ENCODE peak calls at places on chromosomes 2 and 18, in ten cellular contexts. X is dorsolateral prefrontal cortex, T is A673, D is heart right ventricle, V is fibroblast of mammary gland, W is pancreas, O is neural progenitor cell, E is epithelial cell of esophagus, Z is hepatocyte, M is psoas muscle. I is an unnamed sample.

GRCh38 chr2:63257473-63257872 is 206.8 kb downstream of the OTX1 start:
- DNase-seq in V (peak), O (no peak), Z (no peak), D (no peak), E (no peak), M (no peak), W (no peak), X (no peak), T (no peak), I (no peak)

GRCh38 chr2:105393373-105394055 is 5.3 kb downstream of the FHL2 start:
- DNase-seq in O (no peak), V (peak), D (peak), Z (no peak), M (peak), T (no peak), W (no peak), X (no peak), E (no peak), I (no peak)

GRCh38 chr18:61893304-61893970 is 630 bp upstream of the RNF152 start:
- DNase-seq in T (peak), V (peak), D (peak), O (peak), W (peak), E (peak), M (peak), X (peak), Z (peak), I (no peak)

GRCh38 chr2:55519908-55520885 is 679 bp downstream of the CFAP36 start:
- DNase-seq in T (no peak), E (peak), V (peak), M (no peak), D (peak), Z (peak), O (peak), X (peak), W (no peak), I (no peak)

GRCh38 chr2:203238329-203238710 is 498 bp upstream of the CYP20A1 start:
- DNase-seq in O (no peak), T (no peak), Z (no peak), V (no peak), E (no peak), X (no peak), M (no peak), W (no peak), D (no peak), I (no peak)

GRCh38 chr2:8004250-8004681 is 677.6 kb upstream of the ID2 start:
- DNase-seq in Z (peak), X (no peak), W (no peak), O (no peak), T (peak), E (peak), V (peak), M (no peak), D (peak), I (peak)

GRCh38 chr2:164126960-164127359 is 391.2 kb upstream of the FIGN start:
- DNase-seq in E (peak), Z (peak), O (no peak), M (no peak), T (no peak), V (no peak), W (no peak), X (no peak), D (no peak), I (no peak)

GRCh38 chr2:205407984-205408383 is 274.3 kb upstream of the NRP2 start:
- DNase-seq in E (no peak), D (no peak), V (peak), W (no peak), Z (no peak), T (peak), M (no peak), X (no peak), O (no peak), I (peak)

GRCh38 chr2:207227749-207228145 is 62.0 kb upstream of the KLF7 start:
- DNase-seq in Z (no peak), M (no peak), W (no peak), O (no peak), V (no peak), X (no peak), T (no peak), D (no peak), E (no peak), I (no peak)

GRCh38 chr2:231786177-231786916 is at the start of gene COPS7B:
- DNase-seq in M (peak), Z (peak), O (peak), T (peak), X (peak), W (peak), E (peak), V (peak), D (peak), I (peak)

GRCh38 chr2:237446333-237446654 is 32.3 kb upstream of the COL6A3 start:
- DNase-seq in M (no peak), D (no peak), O (no peak), X (no peak), E (no peak), W (no peak), V (no peak), T (no peak), Z (no peak), I (no peak)

GRCh38 chr2:166365803-166366420 is 9.8 kb downstream of the SCN9A start:
- DNase-seq in O (no peak), V (peak), D (no peak), W (no peak), M (no peak), Z (no peak), E (no peak), T (no peak), X (no peak), I (no peak)

GRCh38 chr2:206263959-206264603 is 10.4 kb upstream of the ZDBF2 start:
- DNase-seq in T (no peak), M (no peak), Z (no peak), D (no peak), X (no peak), W (no peak), E (no peak), O (no peak), V (no peak), I (no peak)

GRCh38 chr2:38933653-38934052 is 44.0 kb downstream of the ARHGEF33 start:
- DNase-seq in Z (no peak), M (no peak), T (peak), D (no peak), X (no peak), W (no peak), O (no peak), V (peak), E (no peak), I (peak)

GRCh38 chr2:77604953-77605947 is 83.1 kb upstream of the LRRTM4 start:
- DNase-seq in E (no peak), O (no peak), Z (peak), X (no peak), W (no peak), T (no peak), V (no peak), M (no peak), D (no peak), I (no peak)

GRCh38 chr18:12044591-12044990 is 49.1 kb upstream of the ANKRD62 start:
- DNase-seq in T (no peak), O (no peak), X (no peak), M (no peak), E (no peak), Z (no peak), V (peak), D (no peak), W (no peak), I (no peak)

GRCh38 chr2:239276813-239277193 is 124.0 kb downstream of the HDAC4 start:
- DNase-seq in W (peak), X (no peak), T (no peak), M (no peak), E (no peak), Z (no peak), O (no peak), V (no peak), D (no peak), I (no peak)

GRCh38 chr18:62214790-62215189 is 27.7 kb downstream of the RELCH start:
- DNase-seq in D (no peak), M (no peak), X (no peak), W (no peak), O (no peak), E (no peak), T (no peak), V (no peak), Z (no peak), I (no peak)

GRCh38 chr18:2486426-2486825 is 84.9 kb downstream of the METTL4 start:
- DNase-seq in M (no peak), E (no peak), D (no peak), X (no peak), O (no peak), T (no peak), V (no peak), W (no peak), Z (no peak), I (no peak)

GRCh38 chr2:207163815-207164747 is 1.7 kb downstream of the KLF7 start:
- DNase-seq in Z (peak), X (peak), M (peak), W (no peak), E (peak), T (peak), V (no peak), D (peak), O (peak), I (no peak)

GRCh38 chr2:46273225-46273863 is 23.9 kb upstream of the EPAS1 start:
- DNase-seq in Z (no peak), T (no peak), D (peak), E (peak), V (peak), O (no peak), X (no peak), W (no peak), M (no peak), I (no peak)

GRCh38 chr18:27449104-27449503 is 264.0 kb upstream of the CHST9 start:
- DNase-seq in Z (no peak), V (no peak), M (no peak), T (no peak), W (no peak), O (no peak), E (no peak), X (no peak), D (no peak), I (no peak)

GRCh38 chr2:192124576-192124975 is 70.2 kb downstream of the TMEFF2 start:
- DNase-seq in M (no peak), V (peak), E (no peak), X (no peak), T (peak), Z (no peak), D (no peak), W (no peak), O (no peak), I (no peak)

GRCh38 chr18:76857476-76857875 is 35.1 kb downstream of the ZNF236 start:
- DNase-seq in D (no peak), O (no peak), Z (no peak), T (no peak), V (no peak), X (no peak), E (no peak), W (no peak), M (no peak), I (no peak)

GRCh38 chr2:157601807-157602206 is 26.9 kb downstream of the ACVR1C start:
- DNase-seq in V (no peak), M (no peak), X (no peak), D (no peak), Z (no peak), T (no peak), W (no peak), E (no peak), O (no peak), I (no peak)

GRCh38 chr2:239519081-239519920 is 118.5 kb upstream of the HDAC4 start:
- DNase-seq in V (no peak), Z (peak), E (no peak), D (no peak), M (peak), X (no peak), O (no peak), T (no peak), W (peak), I (no peak)

GRCh38 chr2:81714817-81715216 is 1410.3 kb upstream of the LRRTM1 start:
- DNase-seq in O (no peak), D (no peak), W (no peak), T (no peak), X (no peak), E (no peak), M (no peak), V (peak), Z (no peak), I (no peak)

GRCh38 chr2:171924170-171924942 is 2.1 kb downstream of the HAT1 start:
- DNase-seq in X (no peak), E (no peak), D (no peak), V (no peak), M (no peak), O (no peak), Z (no peak), T (no peak), W (no peak), I (no peak)

GRCh38 chr2:171923206-171923605 is 945 bp downstream of the HAT1 start:
- DNase-seq in T (peak), W (no peak), X (no peak), E (peak), V (peak), D (no peak), O (no peak), M (peak), Z (peak), I (no peak)

GRCh38 chr2:171922230-171923022 is at the start of gene HAT1:
- DNase-seq in M (peak), O (peak), W (peak), X (peak), E (peak), T (peak), D (peak), V (peak), Z (peak), I (peak)

GRCh38 chr2:171919453-171919852 is 2.8 kb upstream of the HAT1 start:
- DNase-seq in Z (no peak), D (no peak), X (no peak), O (no peak), T (no peak), E (no peak), W (no peak), M (no peak), V (no peak), I (no peak)

GRCh38 chr2:171921970-171922229 is 361 bp upstream of the HAT1 start:
- DNase-seq in D (no peak), V (no peak), X (no peak), T (no peak), M (no peak), W (no peak), E (no peak), O (no peak), Z (no peak), I (no peak)
- H3K4me3 ChIP-seq in D (peak), V (peak), X (peak), T (peak), M (peak), W (peak), E (peak), O (peak), Z (peak), I (peak)

DNA sequence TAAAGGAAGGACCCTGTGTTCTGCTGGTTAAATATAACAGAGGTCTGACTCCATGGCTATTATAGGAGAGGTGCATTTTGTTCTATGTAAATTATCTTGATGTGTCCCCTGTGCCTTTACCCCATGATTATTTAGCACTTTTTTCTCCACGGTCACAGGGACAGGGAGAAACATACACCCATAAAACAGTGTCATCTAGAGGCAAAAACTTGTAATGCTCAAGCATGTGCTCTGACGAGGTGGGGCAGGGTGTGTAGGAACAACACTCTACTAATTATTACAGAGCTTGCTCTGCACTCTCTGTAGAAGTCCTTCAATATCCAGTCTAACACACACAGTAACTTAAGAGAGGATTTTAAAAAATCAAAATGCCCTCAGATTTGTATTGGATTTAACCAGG is 187.9 kb downstream of the NEDD4L start:
- DNase-seq in W (no peak), O (no peak), E (peak), V (peak), M (no peak), Z (peak), D (no peak), T (no peak), X (no peak), I (no peak)
- TF ChIP-seq CTCF in W (peak), O (peak), E (peak), V (peak), M (peak), Z (peak), D (peak), T (peak), X (no peak), I (peak)

DNA sequence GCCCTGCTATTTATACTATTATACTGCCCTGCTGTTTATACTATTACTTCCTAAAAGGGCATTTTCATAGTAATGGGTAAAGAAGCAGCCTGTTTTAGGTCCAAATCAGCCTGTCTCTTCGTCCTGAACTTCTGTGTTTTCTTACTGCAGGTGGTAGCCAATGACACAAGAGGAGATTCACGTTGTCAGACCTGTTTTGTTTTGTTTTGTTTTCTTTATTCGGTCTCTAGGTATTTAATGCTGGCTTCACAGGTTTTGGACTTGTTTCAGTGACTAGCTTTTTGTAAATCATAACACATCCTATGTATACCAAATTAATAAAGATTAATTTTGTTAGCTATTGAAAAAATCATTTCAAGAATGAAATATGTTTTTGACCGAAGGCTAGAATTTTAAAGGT is 116.4 kb downstream of the MAP3K20 start:
- DNase-seq in W (no peak), D (no peak), V (no peak), M (no peak), E (peak), X (no peak), T (no peak), O (no peak), Z (no peak), I (no peak)
- H3K4me3 ChIP-seq in W (no peak), D (no peak), V (no peak), M (no peak), E (no peak), X (no peak), T (no peak), O (no peak), Z (no peak), I (no peak)

GRCh38 chr2:101002562-101003277 is 631 bp downstream of the RPL31 start:
- DNase-seq in D (no peak), X (no peak), M (no peak), E (peak), Z (no peak), W (no peak), T (peak), V (peak), O (peak), I (no peak)
- TF ChIP-seq CTCF in D (no peak), X (no peak), M (no peak), E (no peak), Z (no peak), W (no peak), T (no peak), V (no peak), O (no peak), I (no peak)

GRCh38 chr2:45001629-45002385 is 7.4 kb downstream of the SIX2 start:
- DNase-seq in W (no peak), Z (no peak), M (no peak), X (no peak), V (no peak), T (no peak), O (peak), E (no peak), D (no peak), I (no peak)
- H3K4me3 ChIP-seq in W (peak), Z (peak), M (peak), X (no peak), V (peak), T (no peak), O (peak), E (peak), D (peak), I (no peak)

DNA sequence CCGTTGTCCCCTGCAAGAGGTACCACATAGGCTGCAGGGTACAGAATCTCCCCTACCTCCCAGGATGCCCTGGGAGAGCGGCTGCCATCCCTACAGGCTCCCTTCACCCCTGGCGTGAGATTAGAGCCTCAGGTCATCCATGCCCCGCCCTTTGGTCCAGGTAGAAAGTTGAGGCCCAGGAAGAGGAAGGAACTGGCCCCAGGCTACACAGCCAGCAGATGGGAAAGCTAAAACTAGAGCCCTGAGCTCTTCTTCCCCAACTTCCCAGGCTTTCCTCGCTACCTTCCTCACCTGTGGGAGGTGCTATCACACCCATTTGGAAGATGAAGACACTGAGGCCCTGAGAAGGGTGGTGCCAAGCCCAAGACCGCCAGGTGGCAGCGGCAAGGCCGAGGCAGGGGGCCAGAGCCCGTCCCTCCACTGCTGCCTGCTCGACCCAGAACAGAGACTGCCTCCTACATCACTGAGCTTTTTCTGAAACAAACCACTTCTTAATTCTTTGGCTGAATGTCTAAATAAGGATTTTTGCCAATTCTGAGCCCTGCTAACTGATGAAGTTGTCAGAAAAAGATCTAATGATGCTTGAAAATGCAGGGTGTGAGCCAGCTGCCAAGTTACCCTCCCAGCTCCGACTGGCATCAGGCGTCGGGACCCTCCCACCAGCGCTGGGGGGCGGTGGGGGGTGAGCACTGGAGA is 25.7 kb downstream of the CIB4 start:
- DNase-seq in Z (no peak), O (no peak), X (no peak), V (no peak), M (no peak), E (peak), T (no peak), D (no peak), W (no peak), I (no peak)
- TF ChIP-seq CTCF in Z (no peak), O (peak), X (peak), V (no peak), M (no peak), E (no peak), T (no peak), D (no peak), W (no peak), I (peak)

I was measured in HFF-Myc.